ENCODE peak calls at places on chromosomes 6 and 20, in seven cellular contexts. One of them, this sample, is unnamed.

GRCh38 chr6:122322824-122323223 is 76.6 kb upstream of the HSF2 start:
- DNase-seq in HTR-8/SVneo: no peak
- DNase-seq in Panc1: no peak
- DNase-seq in activated CD4-positive, alpha-beta T cell treated with anti-CD3 and anti-CD28 coated beads for 24 hours: no peak
- DNase-seq in T-helper 17 cell: no peak
- DNase-seq in adrenal gland: no peak
- DNase-seq in aorta: no peak
- DNase-seq in this sample: no peak

GRCh38 chr6:88422831-88423230 is 256.7 kb upstream of the CNR1 start:
- DNase-seq in activated CD4-positive, alpha-beta T cell treated with anti-CD3 and anti-CD28 coated beads for 24 hours: no peak
- DNase-seq in Panc1: no peak
- DNase-seq in HTR-8/SVneo: no peak
- DNase-seq in aorta: no peak
- DNase-seq in adrenal gland: no peak
- DNase-seq in T-helper 17 cell: no peak
- DNase-seq in this sample: no peak

GRCh38 chr6:37690964-37691735 is 6.5 kb downstream of the MDGA1 start:
- DNase-seq in adrenal gland: no peak
- DNase-seq in Panc1: no peak
- DNase-seq in HTR-8/SVneo: no peak
- DNase-seq in T-helper 17 cell: no peak
- DNase-seq in aorta: no peak
- DNase-seq in activated CD4-positive, alpha-beta T cell treated with anti-CD3 and anti-CD28 coated beads for 24 hours: no peak
- DNase-seq in this sample: no peak

GRCh38 chr6:31203345-31203979 is 33.0 kb upstream of the POU5F1 start:
- DNase-seq in HTR-8/SVneo: no peak
- DNase-seq in activated CD4-positive, alpha-beta T cell treated with anti-CD3 and anti-CD28 coated beads for 24 hours: peak; percentile 28
- DNase-seq in aorta: no peak
- DNase-seq in T-helper 17 cell: peak; percentile 39
- DNase-seq in adrenal gland: no peak
- DNase-seq in Panc1: peak; percentile 76
- DNase-seq in this sample: no peak

GRCh38 chr6:34576286-34576955 is 20.3 kb upstream of the SPDEF start:
- DNase-seq in T-helper 17 cell: no peak
- DNase-seq in HTR-8/SVneo: no peak
- DNase-seq in aorta: no peak
- DNase-seq in activated CD4-positive, alpha-beta T cell treated with anti-CD3 and anti-CD28 coated beads for 24 hours: no peak
- DNase-seq in adrenal gland: no peak
- DNase-seq in Panc1: no peak
- DNase-seq in this sample: no peak

GRCh38 chr6:37289931-37290330 is 32.0 kb upstream of the TMEM217 start:
- DNase-seq in adrenal gland: no peak
- DNase-seq in T-helper 17 cell: no peak
- DNase-seq in activated CD4-positive, alpha-beta T cell treated with anti-CD3 and anti-CD28 coated beads for 24 hours: no peak
- DNase-seq in aorta: no peak
- DNase-seq in HTR-8/SVneo: no peak
- DNase-seq in Panc1: no peak
- DNase-seq in this sample: no peak

GRCh38 chr6:89951574-89952360 is 57.5 kb downstream of the GJA10 start:
- DNase-seq in adrenal gland: no peak
- DNase-seq in HTR-8/SVneo: no peak
- DNase-seq in Panc1: no peak
- DNase-seq in T-helper 17 cell: no peak
- DNase-seq in activated CD4-positive, alpha-beta T cell treated with anti-CD3 and anti-CD28 coated beads for 24 hours: no peak
- DNase-seq in aorta: no peak
- DNase-seq in this sample: peak; percentile 87

GRCh38 chr6:28587011-28587745 is 61.5 kb downstream of the GPX5 start:
- DNase-seq in aorta: no peak
- DNase-seq in adrenal gland: peak; percentile 88
- DNase-seq in T-helper 17 cell: no peak
- DNase-seq in HTR-8/SVneo: peak; percentile 81
- DNase-seq in Panc1: no peak
- DNase-seq in activated CD4-positive, alpha-beta T cell treated with anti-CD3 and anti-CD28 coated beads for 24 hours: peak; percentile 44
- DNase-seq in this sample: peak; percentile 93

GRCh38 chr20:23165307-23165750 is 79.2 kb upstream of the CD93 start:
- DNase-seq in Panc1: no peak
- DNase-seq in adrenal gland: peak; percentile 31
- DNase-seq in activated CD4-positive, alpha-beta T cell treated with anti-CD3 and anti-CD28 coated beads for 24 hours: no peak
- DNase-seq in HTR-8/SVneo: no peak
- DNase-seq in T-helper 17 cell: no peak
- DNase-seq in aorta: no peak
- DNase-seq in this sample: no peak

GRCh38 chr6:30006170-30007131 is 54.6 kb upstream of the POLR1H start:
- DNase-seq in HTR-8/SVneo: no peak
- DNase-seq in T-helper 17 cell: no peak
- DNase-seq in aorta: peak; percentile 68
- DNase-seq in activated CD4-positive, alpha-beta T cell treated with anti-CD3 and anti-CD28 coated beads for 24 hours: no peak
- DNase-seq in Panc1: no peak
- DNase-seq in adrenal gland: peak; percentile 71
- DNase-seq in this sample: no peak

GRCh38 chr6:1313755-1314503 is 2.0 kb downstream of the FOXQ1 start:
- DNase-seq in T-helper 17 cell: no peak
- DNase-seq in activated CD4-positive, alpha-beta T cell treated with anti-CD3 and anti-CD28 coated beads for 24 hours: no peak
- DNase-seq in aorta: no peak
- DNase-seq in adrenal gland: no peak
- DNase-seq in Panc1: no peak
- DNase-seq in HTR-8/SVneo: no peak
- DNase-seq in this sample: no peak

GRCh38 chr20:23435675-23436539 is 3.6 kb upstream of the CSTL1 start:
- DNase-seq in T-helper 17 cell: no peak
- DNase-seq in HTR-8/SVneo: no peak
- DNase-seq in Panc1: no peak
- DNase-seq in adrenal gland: peak; percentile 67
- DNase-seq in activated CD4-positive, alpha-beta T cell treated with anti-CD3 and anti-CD28 coated beads for 24 hours: no peak
- DNase-seq in aorta: no peak
- DNase-seq in this sample: peak; percentile 94

GRCh38 chr6:79232696-79233462 is 1.6 kb downstream of the HMGN3 start:
- DNase-seq in Panc1: no peak
- DNase-seq in T-helper 17 cell: no peak
- DNase-seq in aorta: no peak
- DNase-seq in adrenal gland: no peak
- DNase-seq in activated CD4-positive, alpha-beta T cell treated with anti-CD3 and anti-CD28 coated beads for 24 hours: no peak
- DNase-seq in HTR-8/SVneo: no peak
- DNase-seq in this sample: no peak

GRCh38 chr20:4916991-4917881 is 84.1 kb downstream of the SLC23A2 start:
- DNase-seq in adrenal gland: peak; percentile 59
- DNase-seq in T-helper 17 cell: no peak
- DNase-seq in activated CD4-positive, alpha-beta T cell treated with anti-CD3 and anti-CD28 coated beads for 24 hours: no peak
- DNase-seq in HTR-8/SVneo: no peak
- DNase-seq in aorta: no peak
- DNase-seq in Panc1: no peak
- DNase-seq in this sample: peak; percentile 77

This sample was measured in G401.